ENCODE peak calls at places on chromosome 21, in five cellular contexts. T is T1000, K is heart right ventricle, J is tibial nerve, G is AG04450. F is an unnamed sample.

GRCh38 chr21:26964379-26964778 is 2.5 kb downstream of the ADAMTS5 start:
- DNase-seq in T (no peak), K (peak), J (peak), G (no peak), F (peak)

GRCh38 chr21:33380483-33380998 is 22.7 kb upstream of the IFNGR2 start:
- DNase-seq in T (peak), K (peak), J (peak), G (no peak), F (peak)

GRCh38 chr21:39325458-39325857 is 12.0 kb upstream of the BRWD1 start:
- DNase-seq in T (no peak), K (no peak), J (no peak), G (no peak), F (no peak)

GRCh38 chr21:26572668-26573381 is at the start of gene CYYR1:
- DNase-seq in T (no peak), K (peak), J (no peak), G (no peak), F (no peak)

GRCh38 chr21:28336299-28336698 is 656.4 kb downstream of the LTN1 start:
- DNase-seq in T (peak), K (no peak), J (no peak), G (peak), F (no peak)

GRCh38 chr21:46146856-46147255 is 8.5 kb downstream of the FTCD start:
- DNase-seq in T (no peak), K (no peak), J (peak), G (no peak), F (no peak)

GRCh38 chr21:35606578-35606977 is 453.7 kb downstream of the SETD4 start:
- DNase-seq in T (no peak), K (no peak), J (no peak), G (no peak), F (no peak)

GRCh38 chr21:33047231-33047630 is 21.5 kb downstream of the OLIG2 start:
- DNase-seq in T (no peak), K (no peak), J (no peak), G (peak), F (no peak)

GRCh38 chr21:45889115-45889708 is 92.4 kb upstream of the COL6A1 start:
- DNase-seq in T (no peak), K (peak), J (no peak), G (no peak), F (no peak)

GRCh38 chr21:25750085-25750484 is 15.3 kb downstream of the GABPA start:
- DNase-seq in T (no peak), K (no peak), J (no peak), G (no peak), F (no peak)

GRCh38 chr21:42216726-42217572 is 2.0 kb upstream of the ABCG1 start:
- DNase-seq in T (no peak), K (no peak), J (no peak), G (no peak), F (peak)

GRCh38 chr21:31403596-31404333 is 59.7 kb upstream of the TIAM1 start:
- DNase-seq in T (no peak), K (no peak), J (no peak), G (no peak), F (no peak)

GRCh38 chr21:46092811-46093667 is 4.9 kb upstream of the COL6A2 start:
- DNase-seq in T (no peak), K (no peak), J (no peak), G (no peak), F (no peak)

GRCh38 chr21:38777521-38777920 is 28.2 kb upstream of the ETS2 start:
- DNase-seq in T (no peak), K (no peak), J (no peak), G (no peak), F (no peak)

GRCh38 chr21:35400233-35400939 is 351.3 kb upstream of the RUNX1 start:
- DNase-seq in T (no peak), K (no peak), J (no peak), G (peak), F (no peak)

GRCh38 chr21:15706686-15707085 is 23.1 kb upstream of the USP25 start:
- DNase-seq in T (peak), K (no peak), J (no peak), G (peak), F (no peak)

GRCh38 chr21:34313116-34313515 is 50.7 kb upstream of the KCNE2 start:
- DNase-seq in T (no peak), K (no peak), J (no peak), G (no peak), F (no peak)

F was measured in suprapubic skin.